ENCODE peak calls at places on chromosomes 3 and 15, in five cellular contexts. One of them, this sample, is unnamed.
A peak's percentile ranks its signal among the peaks of the same experiment; 100 is the strongest.

GRCh38 chr3:22117751-22118346 is 366.8 kb upstream of the ZNF385D start:
- DNase-seq in DMS153: no peak
- DNase-seq in effector CD4-positive, alpha-beta T cell: no peak
- DNase-seq in right cardiac atrium: no peak
- DNase-seq in fibroblast of lung: peak; percentile 82
- DNase-seq in this sample: peak; percentile 5

GRCh38 chr15:58331903-58332675 is 99.7 kb upstream of the LIPC start:
- DNase-seq in DMS153: peak; percentile 84
- DNase-seq in effector CD4-positive, alpha-beta T cell: peak; percentile 35
- DNase-seq in right cardiac atrium: peak; percentile 96
- DNase-seq in fibroblast of lung: peak; percentile 100
- DNase-seq in this sample: peak; percentile 82

GRCh38 chr3:150232992-150233451 is 175.1 kb upstream of the TSC22D2 start:
- DNase-seq in DMS153: peak; percentile 61
- DNase-seq in effector CD4-positive, alpha-beta T cell: no peak
- DNase-seq in right cardiac atrium: peak; percentile 79
- DNase-seq in fibroblast of lung: peak; percentile 54
- DNase-seq in this sample: no peak

GRCh38 chr3:53161345-53161819 is 373 bp downstream of the PRKCD start:
- DNase-seq in DMS153: no peak
- DNase-seq in effector CD4-positive, alpha-beta T cell: peak; percentile 7
- DNase-seq in right cardiac atrium: peak; percentile 46
- DNase-seq in fibroblast of lung: no peak
- DNase-seq in this sample: peak; percentile 67

GRCh38 chr3:146577662-146578061 is 27.5 kb downstream of the PLSCR5 start:
- DNase-seq in DMS153: peak; percentile 42
- DNase-seq in effector CD4-positive, alpha-beta T cell: peak; percentile 22
- DNase-seq in right cardiac atrium: no peak
- DNase-seq in fibroblast of lung: peak; percentile 86
- DNase-seq in this sample: peak; percentile 5

GRCh38 chr15:68275165-68275746 is 2.3 kb upstream of the FEM1B start:
- DNase-seq in DMS153: peak; percentile 37
- DNase-seq in effector CD4-positive, alpha-beta T cell: no peak
- DNase-seq in right cardiac atrium: no peak
- DNase-seq in fibroblast of lung: peak; percentile 43
- DNase-seq in this sample: peak; percentile 41

GRCh38 chr15:63896336-63897115 is 62.8 kb upstream of the HERC1 start:
- DNase-seq in DMS153: no peak
- DNase-seq in effector CD4-positive, alpha-beta T cell: no peak
- DNase-seq in right cardiac atrium: no peak
- DNase-seq in fibroblast of lung: peak; percentile 62
- DNase-seq in this sample: peak; percentile 64

GRCh38 chr3:147799601-147800000 is 390.4 kb downstream of the ZIC1 start:
- DNase-seq in DMS153: no peak
- DNase-seq in effector CD4-positive, alpha-beta T cell: no peak
- DNase-seq in right cardiac atrium: no peak
- DNase-seq in fibroblast of lung: no peak
- DNase-seq in this sample: no peak

GRCh38 chr15:71651750-71652186 is 158.6 kb upstream of the NR2E3 start:
- DNase-seq in DMS153: peak; percentile 9
- DNase-seq in effector CD4-positive, alpha-beta T cell: no peak
- DNase-seq in right cardiac atrium: no peak
- DNase-seq in fibroblast of lung: peak; percentile 91
- DNase-seq in this sample: peak; percentile 59

GRCh38 chr15:80694624-80695098 is 449 bp upstream of the ABHD17C start:
- DNase-seq in DMS153: no peak
- DNase-seq in effector CD4-positive, alpha-beta T cell: peak; percentile 8
- DNase-seq in right cardiac atrium: peak; percentile 18
- DNase-seq in fibroblast of lung: no peak
- DNase-seq in this sample: peak; percentile 55

GRCh38 chr3:61564405-61565059 is 3.2 kb downstream of the PTPRG start:
- DNase-seq in DMS153: peak; percentile 12
- DNase-seq in effector CD4-positive, alpha-beta T cell: no peak
- DNase-seq in right cardiac atrium: peak; percentile 87
- DNase-seq in fibroblast of lung: peak; percentile 81
- DNase-seq in this sample: peak; percentile 84

GRCh38 chr3:11718582-11719405 is 75.1 kb upstream of the VGLL4 start:
- DNase-seq in DMS153: no peak
- DNase-seq in effector CD4-positive, alpha-beta T cell: peak; percentile 9
- DNase-seq in right cardiac atrium: peak; percentile 52
- DNase-seq in fibroblast of lung: peak; percentile 64
- DNase-seq in this sample: peak; percentile 80

GRCh38 chr3:119664370-119664769 is 4.0 kb upstream of the POPDC2 start:
- DNase-seq in DMS153: no peak
- DNase-seq in effector CD4-positive, alpha-beta T cell: no peak
- DNase-seq in right cardiac atrium: no peak
- DNase-seq in fibroblast of lung: no peak
- DNase-seq in this sample: no peak

GRCh38 chr3:26712211-26713026 is 89.8 kb downstream of the LRRC3B start:
- DNase-seq in DMS153: no peak
- DNase-seq in effector CD4-positive, alpha-beta T cell: no peak
- DNase-seq in right cardiac atrium: no peak
- DNase-seq in fibroblast of lung: peak; percentile 22
- DNase-seq in this sample: peak; percentile 3

GRCh38 chr3:143843607-143844006 is 4.7 kb downstream of the SLC9A9 start:
- DNase-seq in DMS153: no peak
- DNase-seq in effector CD4-positive, alpha-beta T cell: no peak
- DNase-seq in right cardiac atrium: no peak
- DNase-seq in fibroblast of lung: no peak
- DNase-seq in this sample: no peak

GRCh38 chr3:114384558-114384903 is 90.7 kb downstream of the TIGIT start:
- DNase-seq in DMS153: no peak
- DNase-seq in effector CD4-positive, alpha-beta T cell: no peak
- DNase-seq in right cardiac atrium: no peak
- DNase-seq in fibroblast of lung: no peak
- DNase-seq in this sample: no peak

GRCh38 chr15:89912145-89912673 is 543 bp downstream of the ARPIN start:
- DNase-seq in DMS153: no peak
- DNase-seq in effector CD4-positive, alpha-beta T cell: no peak
- DNase-seq in right cardiac atrium: peak; percentile 55
- DNase-seq in fibroblast of lung: peak; percentile 22
- DNase-seq in this sample: peak; percentile 59

GRCh38 chr15:48388937-48389309 is 57.7 kb downstream of the DUT start:
- DNase-seq in DMS153: no peak
- DNase-seq in effector CD4-positive, alpha-beta T cell: no peak
- DNase-seq in right cardiac atrium: no peak
- DNase-seq in fibroblast of lung: no peak
- DNase-seq in this sample: no peak

GRCh38 chr3:69009559-69010410 is 3.7 kb downstream of the EOGT start:
- DNase-seq in DMS153: no peak
- DNase-seq in effector CD4-positive, alpha-beta T cell: no peak
- DNase-seq in right cardiac atrium: no peak
- DNase-seq in fibroblast of lung: peak; percentile 94
- DNase-seq in this sample: peak; percentile 76

GRCh38 chr3:12371525-12372140 is 82.8 kb downstream of the PPARG start:
- DNase-seq in DMS153: no peak
- DNase-seq in effector CD4-positive, alpha-beta T cell: no peak
- DNase-seq in right cardiac atrium: peak; percentile 25
- DNase-seq in fibroblast of lung: peak; percentile 91
- DNase-seq in this sample: peak; percentile 35

GRCh38 chr15:96353931-96354730 is 23.6 kb downstream of the NR2F2 start:
- DNase-seq in DMS153: no peak
- DNase-seq in effector CD4-positive, alpha-beta T cell: no peak
- DNase-seq in right cardiac atrium: peak; percentile 75
- DNase-seq in fibroblast of lung: peak; percentile 73
- DNase-seq in this sample: peak; percentile 76

GRCh38 chr3:106161236-106161635 is 292.4 kb upstream of the CBLB start:
- DNase-seq in DMS153: peak; percentile 26
- DNase-seq in effector CD4-positive, alpha-beta T cell: no peak
- DNase-seq in right cardiac atrium: no peak
- DNase-seq in fibroblast of lung: no peak
- DNase-seq in this sample: no peak

GRCh38 chr15:88842156-88842555 is 38.9 kb downstream of the ACAN start:
- DNase-seq in DMS153: no peak
- DNase-seq in effector CD4-positive, alpha-beta T cell: no peak
- DNase-seq in right cardiac atrium: no peak
- DNase-seq in fibroblast of lung: no peak
- DNase-seq in this sample: no peak

GRCh38 chr3:133994166-133994910 is 35.4 kb downstream of the SLCO2A1 start:
- DNase-seq in DMS153: no peak
- DNase-seq in effector CD4-positive, alpha-beta T cell: no peak
- DNase-seq in right cardiac atrium: no peak
- DNase-seq in fibroblast of lung: no peak
- DNase-seq in this sample: no peak

GRCh38 chr3:72938471-72939265 is 50.8 kb downstream of the GXYLT2 start:
- DNase-seq in DMS153: no peak
- DNase-seq in effector CD4-positive, alpha-beta T cell: peak; percentile 4
- DNase-seq in right cardiac atrium: peak; percentile 50
- DNase-seq in fibroblast of lung: peak; percentile 99
- DNase-seq in this sample: peak; percentile 84

GRCh38 chr15:68271854-68272471 is 5.6 kb upstream of the FEM1B start:
- DNase-seq in DMS153: no peak
- DNase-seq in effector CD4-positive, alpha-beta T cell: no peak
- DNase-seq in right cardiac atrium: no peak
- DNase-seq in fibroblast of lung: peak; percentile 48
- DNase-seq in this sample: peak; percentile 62

This sample was measured in AG08396.